ENCODE peak calls at places on chromosome 10, in six cellular contexts. U is prostate gland; B is HFFc6; D is cardiac muscle cell; C is CD8-positive, alpha-beta T cell; F is lower lobe of right lung. J is an unnamed sample.

GRCh38 chr10:21318768-21319167 is 206.7 kb downstream of the SKIDA1 start:
- DNase-seq in U (no peak), B (no peak), D (peak), C (no peak), F (no peak), J (no peak)

GRCh38 chr10:123212640-123213039 is 58.4 kb downstream of the BUB3 start:
- DNase-seq in U (no peak), B (no peak), D (no peak), C (no peak), F (no peak), J (no peak)

GRCh38 chr10:131260031-131260430 is 51.5 kb downstream of the TCERG1L start:
- DNase-seq in U (no peak), B (no peak), D (no peak), C (no peak), F (peak), J (no peak)

GRCh38 chr10:129474642-129475041 is 7.6 kb downstream of the MGMT start:
- DNase-seq in U (no peak), B (no peak), D (no peak), C (no peak), F (no peak), J (no peak)

GRCh38 chr10:8300925-8301707 is 246.6 kb downstream of the GATA3 start:
- DNase-seq in U (peak), B (no peak), D (no peak), C (no peak), F (no peak), J (no peak)

GRCh38 chr10:45424668-45425404 is 50.8 kb downstream of the ALOX5 start:
- DNase-seq in U (no peak), B (no peak), D (no peak), C (no peak), F (no peak), J (no peak)

GRCh38 chr10:78588194-78588811 is 480.5 kb upstream of the ZMIZ1 start:
- DNase-seq in U (no peak), B (no peak), D (peak), C (no peak), F (no peak), J (peak)

GRCh38 chr10:7795605-7796004 is 7.6 kb downstream of the ATP5F1C start:
- DNase-seq in U (no peak), B (no peak), D (peak), C (no peak), F (no peak), J (no peak)

GRCh38 chr10:5620966-5621365 is 45.4 kb downstream of the ASB13 start:
- DNase-seq in U (no peak), B (no peak), D (no peak), C (no peak), F (peak), J (no peak)

GRCh38 chr10:88702848-88703597 is 3.0 kb upstream of the LIPK start:
- DNase-seq in U (no peak), B (no peak), D (no peak), C (no peak), F (no peak), J (no peak)

GRCh38 chr10:45253183-45253914 is 62.1 kb downstream of the OR13A1 start:
- DNase-seq in U (no peak), B (no peak), D (no peak), C (no peak), F (no peak), J (no peak)

GRCh38 chr10:121368347-121369025 is 229.8 kb downstream of the FGFR2 start:
- DNase-seq in U (peak), B (no peak), D (no peak), C (no peak), F (no peak), J (no peak)

GRCh38 chr10:74891048-74891447 is 64.6 kb downstream of the KAT6B start:
- DNase-seq in U (no peak), B (no peak), D (no peak), C (no peak), F (no peak), J (no peak)

GRCh38 chr10:113876461-113876860 is 22.0 kb downstream of the NHLRC2 start:
- DNase-seq in U (no peak), B (no peak), D (no peak), C (no peak), F (no peak), J (no peak)

DNA sequence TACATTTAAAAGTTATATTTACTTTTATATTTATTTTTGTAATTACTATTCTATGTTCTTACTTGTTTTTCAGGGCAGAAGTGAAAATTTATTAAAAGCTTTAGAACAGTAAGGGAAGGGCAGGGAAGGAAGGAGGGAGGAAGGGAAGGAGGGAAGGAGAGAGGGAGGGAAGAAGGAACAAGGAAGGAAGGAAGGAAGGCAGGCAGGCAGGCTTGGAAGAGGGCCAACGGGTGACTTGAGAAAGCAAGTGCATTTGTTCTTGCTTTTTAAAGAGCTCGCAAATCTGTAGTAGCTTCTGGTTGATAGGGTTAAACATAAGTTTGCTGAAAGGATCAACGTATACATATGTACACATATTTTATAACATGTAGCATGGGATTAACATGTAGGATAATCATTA is 725.3 kb upstream of the FZD8 start:
- DNase-seq in U (no peak), B (no peak), D (no peak), C (no peak), F (no peak), J (no peak)
- TF ChIP-seq CTCF in U (no peak), B (no peak), D (no peak), C (no peak), F (no peak), J (no peak)

GRCh38 chr10:16886032-16886431 is 68.8 kb upstream of the RSU1 start:
- DNase-seq in U (no peak), B (no peak), D (no peak), C (no peak), F (no peak), J (no peak)
- TF ChIP-seq CTCF in U (no peak), B (no peak), D (no peak), C (no peak), F (no peak), J (no peak)

GRCh38 chr10:64090865-64091264 is 569.7 kb downstream of the REEP3 start:
- DNase-seq in U (no peak), B (no peak), D (no peak), C (no peak), F (no peak), J (no peak)

GRCh38 chr10:64093946-64094560 is 572.9 kb downstream of the REEP3 start:
- DNase-seq in U (no peak), B (no peak), D (no peak), C (no peak), F (no peak), J (no peak)

GRCh38 chr10:64093304-64093703 is 572.1 kb downstream of the REEP3 start:
- DNase-seq in U (no peak), B (no peak), D (no peak), C (no peak), F (no peak), J (no peak)

GRCh38 chr10:64089648-64090047 is 568.4 kb downstream of the REEP3 start:
- DNase-seq in U (no peak), B (no peak), D (no peak), C (no peak), F (no peak), J (no peak)

DNA sequence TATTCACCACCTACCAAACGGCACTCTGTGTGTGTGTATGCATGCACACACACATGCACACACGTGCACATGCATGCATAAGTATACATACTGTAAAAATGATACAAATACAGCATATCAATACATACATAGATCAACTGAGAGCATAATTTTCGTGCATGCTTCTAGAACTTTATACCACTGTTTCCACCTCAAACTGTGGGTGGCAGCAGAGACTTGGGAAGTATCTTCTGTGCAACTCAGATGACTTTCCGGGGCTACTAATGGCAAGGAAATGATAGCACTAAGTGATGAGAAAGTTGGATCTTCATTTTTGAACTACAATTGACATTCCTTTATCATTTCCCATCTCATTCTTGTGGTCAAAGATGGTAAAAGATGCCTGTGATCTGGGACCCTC is 570.7 kb downstream of the REEP3 start:
- DNase-seq in U (no peak), B (no peak), D (peak), C (no peak), F (no peak), J (no peak)
- TF ChIP-seq CTCF in U (no peak), B (no peak), D (peak), C (no peak), F (no peak), J (peak)

DNA sequence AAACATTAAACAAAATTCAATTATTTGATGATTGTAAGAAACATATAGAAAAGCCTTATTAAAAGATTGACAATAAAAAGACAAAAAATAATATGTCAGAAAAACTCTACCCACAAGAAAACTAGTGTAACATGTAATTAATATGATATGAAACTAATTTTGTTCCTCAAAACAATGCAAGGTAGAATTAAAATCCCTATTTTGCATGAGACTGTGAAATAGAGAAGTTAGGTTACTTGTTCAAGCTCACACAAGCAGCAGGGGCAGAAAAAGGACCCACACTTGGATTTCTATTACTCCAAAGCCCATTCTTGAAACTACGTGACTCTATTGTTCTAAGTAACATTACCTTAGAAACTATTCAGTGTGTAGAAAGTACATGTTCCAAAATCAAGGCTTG is 96.4 kb downstream of the KCNMA1 start:
- DNase-seq in U (no peak), B (no peak), D (no peak), C (no peak), F (no peak), J (no peak)
- TF ChIP-seq CTCF in U (no peak), B (no peak), D (no peak), C (no peak), F (no peak), J (no peak)

GRCh38 chr10:2858452-2858851 is 208.9 kb upstream of the PFKP start:
- DNase-seq in U (no peak), B (no peak), D (no peak), C (no peak), F (no peak), J (no peak)

GRCh38 chr10:2866569-2866968 is 200.8 kb upstream of the PFKP start:
- DNase-seq in U (no peak), B (no peak), D (no peak), C (no peak), F (no peak), J (no peak)

GRCh38 chr10:2856598-2856997 is 210.8 kb upstream of the PFKP start:
- DNase-seq in U (no peak), B (no peak), D (no peak), C (no peak), F (no peak), J (no peak)

DNA sequence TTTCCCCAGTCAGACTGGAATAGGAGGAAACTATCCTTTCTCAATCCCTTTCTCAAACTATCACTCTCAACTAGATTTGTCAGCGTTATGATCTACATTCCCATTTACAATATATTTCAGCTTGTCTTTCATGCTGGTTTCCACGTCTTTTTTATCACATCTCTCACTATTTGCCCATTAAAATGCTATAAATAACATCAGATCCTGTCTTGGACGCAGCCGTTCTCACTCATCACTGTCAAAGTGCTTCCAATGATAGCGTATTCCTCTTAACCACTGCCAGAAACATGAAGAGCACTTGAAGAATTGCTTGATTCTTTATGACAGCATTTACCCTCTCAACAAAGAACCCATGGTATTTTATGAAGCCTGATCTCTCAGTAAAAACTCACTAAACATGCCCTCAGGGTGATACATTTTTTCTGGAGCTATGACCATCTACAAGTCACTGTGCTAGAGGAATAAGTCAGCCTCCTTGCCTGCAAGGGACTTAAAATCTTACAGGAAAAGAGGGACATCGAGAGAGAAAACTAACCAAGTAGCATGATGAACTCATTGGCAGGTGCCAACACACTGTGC is 205.6 kb upstream of the PFKP start:
- DNase-seq in U (no peak), B (no peak), D (peak), C (no peak), F (no peak), J (no peak)
- TF ChIP-seq CTCF in U (no peak), B (no peak), D (no peak), C (no peak), F (no peak), J (no peak)

GRCh38 chr10:97234403-97234802 is 48.6 kb upstream of the SLIT1 start:
- DNase-seq in U (no peak), B (peak), D (peak), C (no peak), F (no peak), J (no peak)
- TF ChIP-seq CTCF in U (no peak), B (peak), D (peak), C (peak), F (peak), J (peak)

GRCh38 chr10:97355571-97355975 is 21.0 kb upstream of the FRAT2 start:
- DNase-seq in U (peak), B (no peak), D (peak), C (no peak), F (no peak), J (no peak)
- TF ChIP-seq CTCF in U (no peak), B (peak), D (peak), C (peak), F (peak), J (peak)

DNA sequence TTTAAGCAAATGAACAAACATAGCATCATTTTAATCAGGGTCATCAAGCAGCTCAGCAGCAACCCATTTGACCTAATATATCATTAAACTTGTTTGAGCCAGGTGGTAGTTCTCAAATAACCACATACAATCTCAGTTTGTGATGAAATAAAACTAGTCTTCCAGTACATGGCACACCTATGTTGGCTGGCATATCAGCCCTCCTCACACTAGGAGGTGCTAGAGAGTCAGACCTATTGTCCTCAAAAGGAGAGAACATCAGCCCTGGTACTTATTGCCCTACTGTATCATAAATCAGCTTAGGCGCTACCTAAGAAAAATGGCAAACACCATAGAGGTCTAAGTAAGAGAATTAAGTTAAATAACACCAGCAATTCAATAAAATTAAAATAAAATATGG is 81.7 kb downstream of the CABCOCO1 start:
- DNase-seq in U (no peak), B (no peak), D (no peak), C (no peak), F (no peak), J (no peak)
- TF ChIP-seq CTCF in U (no peak), B (peak), D (peak), C (no peak), F (no peak), J (peak)